ENCODE peak calls at places on chromosomes 4 and X, in ten cellular contexts. One of them, this sample, is unnamed.

GRCh38 chr4:68167706-68168105 is 38.0 kb upstream of the TMPRSS11F start:
- DNase-seq in BE2C: no peak
- DNase-seq in kidney epithelial cell: no peak
- DNase-seq in IMR-90: no peak
- DNase-seq in effector memory CD4-positive, alpha-beta T cell: no peak
- DNase-seq in CD4-positive, CD25-positive, alpha-beta regulatory T cell: no peak
- DNase-seq in ovary: no peak
- DNase-seq in aorta: no peak
- DNase-seq in heart left ventricle: no peak
- DNase-seq in fibroblast of lung: no peak
- DNase-seq in this sample: no peak

GRCh38 chr4:177484613-177485021 is 42.4 kb upstream of the AGA start:
- DNase-seq in effector memory CD4-positive, alpha-beta T cell: no peak
- DNase-seq in kidney epithelial cell: peak; percentile 96
- DNase-seq in fibroblast of lung: peak; percentile 67
- DNase-seq in IMR-90: peak; percentile 97
- DNase-seq in heart left ventricle: no peak
- DNase-seq in ovary: no peak
- DNase-seq in BE2C: no peak
- DNase-seq in CD4-positive, CD25-positive, alpha-beta regulatory T cell: no peak
- DNase-seq in aorta: no peak
- DNase-seq in this sample: no peak

GRCh38 chr4:179624768-179625181 is 2182.5 kb upstream of the AGA start:
- DNase-seq in heart left ventricle: no peak
- DNase-seq in fibroblast of lung: peak; percentile 74
- DNase-seq in CD4-positive, CD25-positive, alpha-beta regulatory T cell: no peak
- DNase-seq in effector memory CD4-positive, alpha-beta T cell: no peak
- DNase-seq in kidney epithelial cell: peak; percentile 37
- DNase-seq in ovary: no peak
- DNase-seq in aorta: no peak
- DNase-seq in IMR-90: peak; percentile 89
- DNase-seq in BE2C: peak; percentile 48
- DNase-seq in this sample: no peak

GRCh38 chr4:1806223-1806564 is 13.1 kb downstream of the FGFR3 start:
- DNase-seq in heart left ventricle: no peak
- DNase-seq in effector memory CD4-positive, alpha-beta T cell: no peak
- DNase-seq in BE2C: no peak
- DNase-seq in IMR-90: no peak
- DNase-seq in kidney epithelial cell: no peak
- DNase-seq in fibroblast of lung: no peak
- DNase-seq in CD4-positive, CD25-positive, alpha-beta regulatory T cell: no peak
- DNase-seq in ovary: no peak
- DNase-seq in aorta: no peak
- DNase-seq in this sample: no peak

GRCh38 chr4:11878241-11878640 is 449.5 kb upstream of the HS3ST1 start:
- DNase-seq in aorta: no peak
- DNase-seq in heart left ventricle: no peak
- DNase-seq in kidney epithelial cell: no peak
- DNase-seq in fibroblast of lung: no peak
- DNase-seq in IMR-90: no peak
- DNase-seq in effector memory CD4-positive, alpha-beta T cell: no peak
- DNase-seq in BE2C: no peak
- DNase-seq in ovary: no peak
- DNase-seq in CD4-positive, CD25-positive, alpha-beta regulatory T cell: no peak
- DNase-seq in this sample: no peak

GRCh38 chr4:180655886-180656285 is 1587.3 kb upstream of the TENM3 start:
- DNase-seq in aorta: no peak
- DNase-seq in ovary: no peak
- DNase-seq in CD4-positive, CD25-positive, alpha-beta regulatory T cell: no peak
- DNase-seq in effector memory CD4-positive, alpha-beta T cell: no peak
- DNase-seq in BE2C: no peak
- DNase-seq in heart left ventricle: no peak
- DNase-seq in fibroblast of lung: no peak
- DNase-seq in IMR-90: no peak
- DNase-seq in kidney epithelial cell: no peak
- DNase-seq in this sample: no peak

GRCh38 chr4:123921339-123921738 is 524.7 kb downstream of the SPRY1 start:
- DNase-seq in effector memory CD4-positive, alpha-beta T cell: no peak
- DNase-seq in fibroblast of lung: no peak
- DNase-seq in kidney epithelial cell: no peak
- DNase-seq in aorta: no peak
- DNase-seq in CD4-positive, CD25-positive, alpha-beta regulatory T cell: no peak
- DNase-seq in IMR-90: no peak
- DNase-seq in heart left ventricle: no peak
- DNase-seq in ovary: no peak
- DNase-seq in BE2C: no peak
- DNase-seq in this sample: no peak

GRCh38 chr4:162016991-162017390 is 146.8 kb downstream of the FSTL5 start:
- DNase-seq in aorta: no peak
- DNase-seq in kidney epithelial cell: no peak
- DNase-seq in IMR-90: no peak
- DNase-seq in effector memory CD4-positive, alpha-beta T cell: no peak
- DNase-seq in fibroblast of lung: no peak
- DNase-seq in ovary: no peak
- DNase-seq in heart left ventricle: no peak
- DNase-seq in BE2C: no peak
- DNase-seq in CD4-positive, CD25-positive, alpha-beta regulatory T cell: no peak
- DNase-seq in this sample: no peak

GRCh38 chr4:70932984-70933383 is 30.8 kb downstream of the MOB1B start:
- DNase-seq in CD4-positive, CD25-positive, alpha-beta regulatory T cell: no peak
- DNase-seq in fibroblast of lung: no peak
- DNase-seq in aorta: no peak
- DNase-seq in kidney epithelial cell: no peak
- DNase-seq in IMR-90: no peak
- DNase-seq in heart left ventricle: no peak
- DNase-seq in ovary: no peak
- DNase-seq in effector memory CD4-positive, alpha-beta T cell: no peak
- DNase-seq in BE2C: no peak
- DNase-seq in this sample: no peak

GRCh38 chrX:74636749-74637314 is 22.4 kb upstream of the RLIM start:
- DNase-seq in effector memory CD4-positive, alpha-beta T cell: no peak
- DNase-seq in heart left ventricle: no peak
- DNase-seq in fibroblast of lung: no peak
- DNase-seq in BE2C: no peak
- DNase-seq in ovary: no peak
- DNase-seq in kidney epithelial cell: no peak
- DNase-seq in aorta: no peak
- DNase-seq in IMR-90: no peak
- DNase-seq in CD4-positive, CD25-positive, alpha-beta regulatory T cell: no peak
- DNase-seq in this sample: no peak

GRCh38 chr4:48342559-48342878 is 1.2 kb downstream of the SLAIN2 start:
- DNase-seq in kidney epithelial cell: no peak
- DNase-seq in ovary: no peak
- DNase-seq in effector memory CD4-positive, alpha-beta T cell: peak; percentile 4
- DNase-seq in IMR-90: no peak
- DNase-seq in fibroblast of lung: peak; percentile 13
- DNase-seq in heart left ventricle: no peak
- DNase-seq in aorta: no peak
- DNase-seq in CD4-positive, CD25-positive, alpha-beta regulatory T cell: peak; percentile 1
- DNase-seq in BE2C: no peak
- DNase-seq in this sample: peak; percentile 10

GRCh38 chr4:87853108-87853507 is 20.3 kb downstream of the MEPE start:
- DNase-seq in aorta: no peak
- DNase-seq in kidney epithelial cell: no peak
- DNase-seq in CD4-positive, CD25-positive, alpha-beta regulatory T cell: no peak
- DNase-seq in heart left ventricle: no peak
- DNase-seq in ovary: no peak
- DNase-seq in BE2C: no peak
- DNase-seq in fibroblast of lung: peak; percentile 75
- DNase-seq in effector memory CD4-positive, alpha-beta T cell: no peak
- DNase-seq in IMR-90: peak; percentile 51
- DNase-seq in this sample: peak; percentile 43

GRCh38 chr4:147736458-147736857 is 4.6 kb downstream of the ARHGAP10 start:
- DNase-seq in ovary: no peak
- DNase-seq in heart left ventricle: no peak
- DNase-seq in IMR-90: peak; percentile 79
- DNase-seq in kidney epithelial cell: peak; percentile 67
- DNase-seq in aorta: no peak
- DNase-seq in effector memory CD4-positive, alpha-beta T cell: no peak
- DNase-seq in CD4-positive, CD25-positive, alpha-beta regulatory T cell: no peak
- DNase-seq in fibroblast of lung: peak; percentile 63
- DNase-seq in BE2C: no peak
- DNase-seq in this sample: no peak

GRCh38 chr4:99518883-99519282 is 8.1 kb downstream of the C4orf17 start:
- DNase-seq in kidney epithelial cell: no peak
- DNase-seq in ovary: no peak
- DNase-seq in effector memory CD4-positive, alpha-beta T cell: no peak
- DNase-seq in IMR-90: no peak
- DNase-seq in fibroblast of lung: no peak
- DNase-seq in CD4-positive, CD25-positive, alpha-beta regulatory T cell: no peak
- DNase-seq in BE2C: no peak
- DNase-seq in aorta: no peak
- DNase-seq in heart left ventricle: no peak
- DNase-seq in this sample: no peak

GRCh38 chr4:6876440-6876839 is 33.2 kb upstream of the TBC1D14 start:
- DNase-seq in aorta: no peak
- DNase-seq in ovary: no peak
- DNase-seq in IMR-90: peak; percentile 24
- DNase-seq in effector memory CD4-positive, alpha-beta T cell: no peak
- DNase-seq in kidney epithelial cell: no peak
- DNase-seq in BE2C: no peak
- DNase-seq in heart left ventricle: no peak
- DNase-seq in fibroblast of lung: no peak
- DNase-seq in CD4-positive, CD25-positive, alpha-beta regulatory T cell: no peak
- DNase-seq in this sample: no peak

GRCh38 chr4:153465583-153465921 is 608 bp upstream of the TMEM131L start:
- DNase-seq in heart left ventricle: peak; percentile 65
- DNase-seq in BE2C: peak; percentile 49
- DNase-seq in aorta: peak; percentile 83
- DNase-seq in ovary: peak; percentile 66
- DNase-seq in kidney epithelial cell: no peak
- DNase-seq in CD4-positive, CD25-positive, alpha-beta regulatory T cell: no peak
- DNase-seq in effector memory CD4-positive, alpha-beta T cell: no peak
- DNase-seq in fibroblast of lung: peak; percentile 74
- DNase-seq in IMR-90: peak; percentile 61
- DNase-seq in this sample: peak; percentile 66

DNA sequence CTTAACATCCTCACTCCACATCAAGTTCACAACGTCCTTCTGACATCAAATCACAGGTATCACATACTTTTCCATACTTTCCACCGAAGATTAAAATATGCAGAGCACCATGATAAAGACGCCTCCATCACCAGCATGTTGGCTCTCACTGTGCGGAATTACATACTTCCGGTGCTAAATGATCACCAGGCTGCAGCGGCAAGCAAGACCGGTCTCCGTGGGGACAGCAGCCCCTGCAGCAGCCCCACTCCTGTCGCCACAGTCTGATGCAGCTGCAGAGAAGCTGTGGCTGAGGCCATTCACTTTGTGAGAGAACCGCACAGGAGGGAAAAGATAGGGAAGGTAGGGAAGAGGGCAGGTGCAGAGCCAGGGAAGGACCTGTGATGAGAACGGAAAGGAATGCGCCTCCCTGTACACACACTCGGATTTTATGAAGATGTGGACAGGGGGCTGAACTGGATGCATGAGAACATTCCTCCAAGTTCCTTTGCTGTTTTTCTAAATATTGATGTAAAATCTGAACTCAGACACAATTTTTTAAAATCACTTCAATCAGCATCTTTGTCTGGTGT is 38.3 kb downstream of the AFAP1 start:
- DNase-seq in ovary: no peak
- DNase-seq in effector memory CD4-positive, alpha-beta T cell: no peak
- DNase-seq in BE2C: peak; percentile 63
- DNase-seq in IMR-90: no peak
- DNase-seq in heart left ventricle: no peak
- DNase-seq in kidney epithelial cell: no peak
- DNase-seq in aorta: no peak
- DNase-seq in CD4-positive, CD25-positive, alpha-beta regulatory T cell: no peak
- DNase-seq in fibroblast of lung: no peak
- DNase-seq in this sample: no peak
- H3K4me3 ChIP-seq in ovary: no peak overlapping the region
- H3K4me3 ChIP-seq in effector memory CD4-positive, alpha-beta T cell: no peak overlapping the region
- H3K4me3 ChIP-seq in BE2C: peak overlapping the region; percentile 49
- H3K4me3 ChIP-seq in IMR-90: no peak overlapping the region
- H3K4me3 ChIP-seq in heart left ventricle: no peak overlapping the region
- H3K4me3 ChIP-seq in kidney epithelial cell: no peak overlapping the region
- H3K4me3 ChIP-seq in aorta: no peak overlapping the region
- H3K4me3 ChIP-seq in CD4-positive, CD25-positive, alpha-beta regulatory T cell: no peak overlapping the region
- H3K4me3 ChIP-seq in fibroblast of lung: no peak overlapping the region
- H3K4me3 ChIP-seq in this sample: no peak overlapping the region

GRCh38 chrX:48769230-48769629 is 7.7 kb downstream of the GLOD5 start:
- DNase-seq in BE2C: no peak
- DNase-seq in IMR-90: no peak
- DNase-seq in aorta: no peak
- DNase-seq in ovary: no peak
- DNase-seq in heart left ventricle: no peak
- DNase-seq in effector memory CD4-positive, alpha-beta T cell: no peak
- DNase-seq in kidney epithelial cell: no peak
- DNase-seq in fibroblast of lung: no peak
- DNase-seq in CD4-positive, CD25-positive, alpha-beta regulatory T cell: no peak
- DNase-seq in this sample: no peak
- H3K27me3 ChIP-seq in BE2C: no peaks in the 10 kb centered on the region
- H3K27me3 ChIP-seq in IMR-90: peaks cover 3% of the 10 kb centered on the region
- H3K27me3 ChIP-seq in aorta: no peaks in the 10 kb centered on the region
- H3K27me3 ChIP-seq in ovary: no peaks in the 10 kb centered on the region
- H3K27me3 ChIP-seq in heart left ventricle: no peaks in the 10 kb centered on the region
- H3K27me3 ChIP-seq in effector memory CD4-positive, alpha-beta T cell: no peaks in the 10 kb centered on the region
- H3K27me3 ChIP-seq in kidney epithelial cell: no peaks in the 10 kb centered on the region
- H3K27me3 ChIP-seq in fibroblast of lung: no peaks in the 10 kb centered on the region
- H3K27me3 ChIP-seq in CD4-positive, CD25-positive, alpha-beta regulatory T cell: no peaks in the 10 kb centered on the region
- H3K27me3 ChIP-seq in this sample: no peaks in the 10 kb centered on the region

GRCh38 chr4:17797808-17798207 is 12.7 kb downstream of the DCAF16 start:
- DNase-seq in aorta: no peak
- DNase-seq in IMR-90: no peak
- DNase-seq in fibroblast of lung: no peak
- DNase-seq in effector memory CD4-positive, alpha-beta T cell: no peak
- DNase-seq in CD4-positive, CD25-positive, alpha-beta regulatory T cell: no peak
- DNase-seq in kidney epithelial cell: no peak
- DNase-seq in heart left ventricle: no peak
- DNase-seq in BE2C: no peak
- DNase-seq in ovary: no peak
- DNase-seq in this sample: no peak
- H3K36me3 ChIP-seq in aorta: no peaks in the 10 kb centered on the region
- H3K36me3 ChIP-seq in IMR-90: peaks cover 6% of the 10 kb centered on the region
- H3K36me3 ChIP-seq in fibroblast of lung: no peaks in the 10 kb centered on the region
- H3K36me3 ChIP-seq in effector memory CD4-positive, alpha-beta T cell: peaks cover 12% of the 10 kb centered on the region
- H3K36me3 ChIP-seq in CD4-positive, CD25-positive, alpha-beta regulatory T cell: peaks cover 30% of the 10 kb centered on the region
- H3K36me3 ChIP-seq in kidney epithelial cell: no peaks in the 10 kb centered on the region
- H3K36me3 ChIP-seq in heart left ventricle: no peaks in the 10 kb centered on the region
- H3K36me3 ChIP-seq in BE2C: peaks cover 26% of the 10 kb centered on the region
- H3K36me3 ChIP-seq in ovary: no peaks in the 10 kb centered on the region
- H3K36me3 ChIP-seq in this sample: peaks cover 2% of the 10 kb centered on the region

DNA sequence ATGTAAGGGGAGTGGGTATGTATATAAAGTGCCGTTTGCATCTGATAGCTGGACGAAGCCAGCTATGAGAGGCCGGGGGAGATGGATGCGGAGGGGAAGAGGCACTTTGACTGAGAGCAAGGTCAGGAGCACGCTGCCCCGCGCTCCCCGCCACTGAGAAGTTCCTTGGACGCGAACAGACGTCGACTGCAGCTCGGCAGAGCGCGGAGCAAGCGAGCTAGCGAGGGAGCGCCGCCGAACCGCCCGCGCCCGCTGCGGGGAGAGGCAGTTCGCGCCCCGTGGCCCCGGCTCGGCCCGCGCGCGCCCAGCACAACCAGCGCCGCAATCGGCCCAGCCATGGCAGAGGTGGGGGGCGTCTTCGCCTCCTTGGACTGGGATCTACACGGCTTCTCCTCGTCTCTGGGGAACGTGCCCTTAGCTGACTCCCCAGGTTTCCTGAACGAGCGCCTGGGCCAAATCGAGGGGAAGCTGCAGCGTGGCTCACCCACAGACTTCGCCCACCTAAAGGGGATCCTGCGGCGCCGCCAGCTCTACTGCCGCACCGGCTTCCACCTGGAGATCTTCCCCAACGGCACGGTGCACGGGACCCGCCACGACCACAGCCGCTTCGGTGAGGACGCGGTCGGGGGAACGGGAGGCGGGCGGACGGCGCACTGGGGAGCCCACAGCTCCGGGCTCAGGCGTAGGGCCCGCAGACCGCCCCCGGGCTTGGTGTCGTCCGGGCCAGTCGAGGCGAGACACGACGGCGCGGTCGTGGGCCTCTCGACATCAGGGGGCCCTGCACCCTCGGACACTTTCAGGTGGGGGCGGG is at the start of gene FGF16:
- DNase-seq in kidney epithelial cell: no peak
- DNase-seq in BE2C: no peak
- DNase-seq in fibroblast of lung: no peak
- DNase-seq in IMR-90: no peak
- DNase-seq in effector memory CD4-positive, alpha-beta T cell: no peak
- DNase-seq in CD4-positive, CD25-positive, alpha-beta regulatory T cell: no peak
- DNase-seq in ovary: no peak
- DNase-seq in heart left ventricle: no peak
- DNase-seq in aorta: peak; percentile 73
- DNase-seq in this sample: peak; percentile 64
- H3K4me3 ChIP-seq in kidney epithelial cell: peak within 1 kb of the TSS; percentile 29
- H3K4me3 ChIP-seq in BE2C: no peak within 1 kb of the TSS
- H3K4me3 ChIP-seq in fibroblast of lung: peak within 1 kb of the TSS; percentile 12
- H3K4me3 ChIP-seq in IMR-90: no peak within 1 kb of the TSS
- H3K4me3 ChIP-seq in effector memory CD4-positive, alpha-beta T cell: peak within 1 kb of the TSS; percentile 37
- H3K4me3 ChIP-seq in CD4-positive, CD25-positive, alpha-beta regulatory T cell: peak within 1 kb of the TSS; percentile 32
- H3K4me3 ChIP-seq in ovary: peak within 1 kb of the TSS; percentile 6
- H3K4me3 ChIP-seq in heart left ventricle: no peak within 1 kb of the TSS
- H3K4me3 ChIP-seq in aorta: peak within 1 kb of the TSS; percentile 2
- H3K4me3 ChIP-seq in this sample: peak within 1 kb of the TSS; percentile 62